ENCODE peak calls at places on chromosomes 16 and 17, in seven cellular contexts. P is AG09319; O is mesenteric fat pad; F is CD8-positive, alpha-beta T cell; J is smooth muscle cell of the brain vasculature; M is heart right ventricle; Z is activated CD8-positive, alpha-beta memory T cell treated with anti-CD3 and anti-CD28 coated beads for 1 hour. S is an unnamed sample.
A peak's percentile ranks its signal among the peaks of the same experiment; 100 is the strongest.

GRCh38 chr16:21599158-21599993 is at the start of gene METTL9:
- DNase-seq in Z (peak; percentile 88), J (peak; percentile 91), O (peak; percentile 98), P (peak; percentile 89), M (peak; percentile 94), F (peak; percentile 97), S (peak; percentile 71)

GRCh38 chr16:27929818-27930217 is 133.7 kb downstream of the GSG1L start:
- DNase-seq in Z (no peak), P (no peak), F (no peak), M (no peak), J (no peak), O (no peak), S (no peak)

GRCh38 chr17:17739388-17740066 is 58.3 kb downstream of the RAI1 start:
- DNase-seq in F (no peak), P (no peak), J (no peak), O (no peak), M (no peak), Z (no peak), S (no peak)

GRCh38 chr16:18979936-18980335 is 3.8 kb upstream of the TMC7 start:
- DNase-seq in Z (no peak), J (no peak), M (no peak), P (no peak), F (no peak), O (no peak), S (no peak)

GRCh38 chr16:21645261-21645721 is 7.1 kb downstream of the IGSF6 start:
- DNase-seq in F (peak; percentile 65), Z (no peak), J (no peak), P (no peak), O (no peak), M (no peak), S (no peak)

GRCh38 chr17:8581002-8581658 is 49.4 kb downstream of the MYH10 start:
- DNase-seq in F (no peak), J (no peak), Z (no peak), P (no peak), O (no peak), M (no peak), S (no peak)

GRCh38 chr17:82228842-82229685 is at the start of gene SLC16A3:
- DNase-seq in M (no peak), F (peak; percentile 74), Z (no peak), P (no peak), J (no peak), O (no peak), S (no peak)

GRCh38 chr16:1769402-1770300 is 1.7 kb downstream of the NME3 start:
- DNase-seq in P (no peak), M (no peak), J (no peak), Z (no peak), F (peak; percentile 56), O (no peak), S (no peak)

GRCh38 chr17:43529977-43530302 is 16.2 kb downstream of the ETV4 start:
- DNase-seq in M (no peak), J (no peak), F (no peak), P (no peak), O (no peak), Z (no peak), S (no peak)

GRCh38 chr17:31660684-31661083 is 198.4 kb downstream of the COPRS start:
- DNase-seq in F (no peak), Z (no peak), M (no peak), J (no peak), O (no peak), P (no peak), S (no peak)

GRCh38 chr16:65722429-65722828 is 600.6 kb upstream of the CDH11 start:
- DNase-seq in O (no peak), M (no peak), P (no peak), Z (no peak), J (no peak), F (no peak), S (no peak)

GRCh38 chr16:12971216-12971615 is 69.8 kb downstream of the SHISA9 start:
- DNase-seq in P (no peak), F (no peak), O (no peak), Z (no peak), J (no peak), M (peak; percentile 11), S (no peak)

GRCh38 chr16:77660311-77660710 is 62.0 kb upstream of the NUDT7 start:
- DNase-seq in J (peak; percentile 29), F (no peak), M (no peak), P (peak; percentile 25), O (no peak), Z (no peak), S (peak; percentile 6)

GRCh38 chr17:53462393-53462811 is 360.3 kb upstream of the KIF2B start:
- DNase-seq in F (no peak), P (no peak), O (no peak), Z (no peak), M (no peak), J (no peak), S (no peak)

GRCh38 chr16:88508376-88508867 is 55.3 kb downstream of the ZFPM1 start:
- DNase-seq in J (no peak), P (no peak), M (no peak), O (no peak), F (no peak), Z (no peak), S (no peak)

GRCh38 chr17:7817643-7817964 is 16.4 kb upstream of the KDM6B start:
- DNase-seq in P (no peak), M (no peak), O (no peak), Z (no peak), J (no peak), F (no peak), S (no peak)

GRCh38 chr17:46841561-46842379 is 9.6 kb upstream of the WNT9B start:
- DNase-seq in M (no peak), P (no peak), Z (no peak), J (no peak), F (no peak), O (no peak), S (no peak)

GRCh38 chr16:55914383-55914782 is 39.2 kb upstream of the CES5A start:
- DNase-seq in J (no peak), F (no peak), O (no peak), P (no peak), Z (no peak), M (no peak), S (no peak)

GRCh38 chr17:74646231-74646630 is 22.7 kb upstream of the CD300E start:
- DNase-seq in M (no peak), O (no peak), J (no peak), Z (no peak), F (no peak), P (no peak), S (no peak)

GRCh38 chr17:34245496-34245895 is 9.6 kb upstream of the CCL2 start:
- DNase-seq in F (no peak), M (no peak), Z (no peak), O (no peak), P (no peak), J (no peak), S (no peak)

GRCh38 chr16:66605177-66605999 is 884 bp downstream of the CMTM3 start:
- DNase-seq in F (peak; percentile 64), M (peak; percentile 73), O (no peak), Z (no peak), J (no peak), P (no peak), S (no peak)

GRCh38 chr17:63537991-63538692 is 12.1 kb upstream of the DCAF7 start:
- DNase-seq in P (no peak), O (peak; percentile 89), Z (no peak), J (no peak), F (no peak), M (no peak), S (no peak)

GRCh38 chr17:49209061-49209571 is 1.3 kb downstream of the GNGT2 start:
- DNase-seq in M (no peak), P (no peak), Z (no peak), O (no peak), J (no peak), F (peak; percentile 60), S (no peak)

GRCh38 chr17:7656958-7657715 is 6.4 kb downstream of the ATP1B2 start:
- DNase-seq in O (no peak), Z (no peak), M (peak; percentile 87), J (no peak), P (no peak), F (no peak), S (no peak)

GRCh38 chr16:50351952-50352351 is 16.8 kb downstream of the BRD7 start:
- DNase-seq in M (no peak), Z (no peak), O (no peak), J (no peak), F (no peak), P (no peak), S (no peak)

GRCh38 chr16:6113749-6114148 is 1016.2 kb upstream of the EEF2KMT start:
- DNase-seq in F (no peak), O (no peak), Z (no peak), J (no peak), P (no peak), M (no peak), S (no peak)

GRCh38 chr16:26133401-26133800 is 441.6 kb downstream of the HS3ST4 start:
- DNase-seq in P (no peak), F (no peak), O (no peak), J (no peak), Z (no peak), M (no peak), S (no peak)

GRCh38 chr16:877242-878065 is 76.9 kb upstream of the GNG13 start:
- DNase-seq in Z (no peak), J (no peak), M (no peak), P (no peak), O (no peak), F (no peak), S (no peak)

GRCh38 chr16:4700997-4701743 is 7.8 kb downstream of the NUDT16L1 start:
- DNase-seq in P (no peak), Z (no peak), M (peak; percentile 36), F (no peak), O (peak; percentile 86), J (no peak), S (no peak)

GRCh38 chr16:67207857-67208524 is 9.1 kb downstream of the ELMO3 start:
- DNase-seq in Z (no peak), F (no peak), P (no peak), M (no peak), J (no peak), O (no peak), S (peak; percentile 71)

GRCh38 chr16:24077989-24078388 is 178.1 kb upstream of the CACNG3 start:
- DNase-seq in O (no peak), J (no peak), P (no peak), M (no peak), F (no peak), Z (no peak), S (no peak)

GRCh38 chr16:80440691-80441090 is 100.1 kb upstream of the DYNLRB2 start:
- DNase-seq in M (no peak), Z (no peak), J (no peak), O (no peak), P (no peak), F (no peak), S (no peak)

GRCh38 chr17:47866941-47867340 is 16.0 kb upstream of the SP6 start:
- DNase-seq in O (no peak), J (no peak), F (no peak), M (no peak), P (no peak), Z (no peak), S (no peak)

GRCh38 chr16:71771571-71771970 is 37.1 kb downstream of the AP1G1 start:
- DNase-seq in O (no peak), Z (no peak), P (no peak), J (no peak), M (no peak), F (no peak), S (peak; percentile 31)

GRCh38 chr17:5381542-5381941 is 37.9 kb downstream of the NUP88 start:
- DNase-seq in Z (no peak), O (no peak), F (no peak), P (no peak), M (no peak), J (no peak), S (no peak)

GRCh38 chr16:70553175-70553574 is 29.6 kb downstream of the SF3B3 start:
- DNase-seq in Z (no peak), O (no peak), J (no peak), M (no peak), P (no peak), F (no peak), S (no peak)

GRCh38 chr16:57297856-57298255 is 13.4 kb upstream of the PLLP start:
- DNase-seq in Z (no peak), P (no peak), O (no peak), F (peak; percentile 55), J (no peak), M (no peak), S (no peak)